ENCODE peak calls at places on chromosome 18, in six cellular contexts. A, Q, E, G, I and B are unnamed samples.

GRCh38 chr18:63206433-63207153 is 113.0 kb downstream of the BCL2 start:
- DNase-seq in A (no peak), Q (no peak), E (no peak), G (peak; percentile 71), I (no peak), B (no peak)

GRCh38 chr18:12657849-12658829 is at the start of gene SPIRE1:
- DNase-seq in A (peak; percentile 8), Q (peak; percentile 77), E (peak; percentile 59), G (peak; percentile 62), I (peak; percentile 83), B (peak; percentile 31)

GRCh38 chr18:52636536-52636935 is 296.5 kb downstream of the DCC start:
- DNase-seq in A (no peak), Q (no peak), E (no peak), G (peak; percentile 12), I (no peak), B (no peak)

GRCh38 chr18:55236150-55236931 is 277.1 kb upstream of the CCDC68 start:
- DNase-seq in A (no peak), Q (no peak), E (no peak), G (peak; percentile 55), I (peak; percentile 67), B (no peak)

GRCh38 chr18:48263913-48264506 is 145.2 kb downstream of the ZBTB7C start:
- DNase-seq in A (no peak), Q (no peak), E (no peak), G (no peak), I (no peak), B (no peak)

GRCh38 chr18:10367846-10368245 is 86.6 kb upstream of the APCDD1 start:
- DNase-seq in A (no peak), Q (no peak), E (no peak), G (no peak), I (no peak), B (no peak)

GRCh38 chr18:63444567-63444966 is 22.3 kb upstream of the VPS4B start:
- DNase-seq in A (no peak), Q (no peak), E (no peak), G (peak; percentile 49), I (no peak), B (no peak)

GRCh38 chr18:10047237-10047636 is 133.4 kb downstream of the VAPA start:
- DNase-seq in A (no peak), Q (no peak), E (no peak), G (no peak), I (no peak), B (no peak)

GRCh38 chr18:7872569-7872968 is 305.5 kb downstream of the PTPRM start:
- DNase-seq in A (no peak), Q (no peak), E (no peak), G (no peak), I (no peak), B (no peak)

GRCh38 chr18:33594799-33595198 is 16.8 kb downstream of the ASXL3 start:
- DNase-seq in A (no peak), Q (no peak), E (no peak), G (no peak), I (no peak), B (no peak)

GRCh38 chr18:60534539-60534938 is 162.0 kb upstream of the MC4R start:
- DNase-seq in A (no peak), Q (no peak), E (no peak), G (no peak), I (no peak), B (no peak)

GRCh38 chr18:76126327-76126726 is 368.7 kb downstream of the ZNF516 start:
- DNase-seq in A (no peak), Q (peak; percentile 54), E (no peak), G (no peak), I (no peak), B (no peak)

GRCh38 chr18:80181642-80182461 is 65.5 kb downstream of the PARD6G start:
- DNase-seq in A (no peak), Q (no peak), E (no peak), G (no peak), I (no peak), B (no peak)

GRCh38 chr18:44079602-44080001 is 601.1 kb upstream of the SETBP1 start:
- DNase-seq in A (no peak), Q (no peak), E (no peak), G (no peak), I (no peak), B (no peak)

GRCh38 chr18:48412339-48412929 is 3.3 kb upstream of the ZBTB7C start:
- DNase-seq in A (no peak), Q (peak; percentile 40), E (no peak), G (peak; percentile 63), I (no peak), B (no peak)

GRCh38 chr18:54229660-54230059 is 5.2 kb upstream of the MBD2 start:
- DNase-seq in A (no peak), Q (no peak), E (no peak), G (no peak), I (no peak), B (no peak)

GRCh38 chr18:71326826-71327225 is 1038.0 kb downstream of the SOCS6 start:
- DNase-seq in A (no peak), Q (no peak), E (no peak), G (no peak), I (no peak), B (no peak)

GRCh38 chr18:46333371-46334199 is 229.4 kb downstream of the HAUS1 start:
- DNase-seq in A (no peak), Q (peak; percentile 90), E (peak; percentile 38), G (no peak), I (no peak), B (peak; percentile 14)

GRCh38 chr18:13620206-13620672 is 106.1 kb downstream of the FAM210A start:
- DNase-seq in A (no peak), Q (no peak), E (no peak), G (no peak), I (no peak), B (no peak)

GRCh38 chr18:7904529-7904928 is 337.4 kb downstream of the PTPRM start:
- DNase-seq in A (no peak), Q (no peak), E (no peak), G (no peak), I (no peak), B (no peak)

GRCh38 chr18:50297621-50298442 is 10.3 kb upstream of the CXXC1 start:
- DNase-seq in A (no peak), Q (peak; percentile 81), E (peak; percentile 70), G (peak; percentile 80), I (peak; percentile 91), B (peak; percentile 16)

GRCh38 chr18:31688601-31689000 is 4.2 kb upstream of the B4GALT6 start:
- DNase-seq in A (no peak), Q (no peak), E (no peak), G (no peak), I (no peak), B (no peak)

GRCh38 chr18:62524443-62525200 is 1.8 kb downstream of the ZCCHC2 start:
- DNase-seq in A (peak; percentile 48), Q (peak; percentile 71), E (peak; percentile 41), G (peak; percentile 65), I (peak; percentile 77), B (peak; percentile 48)